ENCODE peak calls at places on chromosomes 12 and 14, in ten cellular contexts. J is astrocyte of the cerebellum, Y is heart left ventricle, A is AG04450, P is heart right ventricle, S is upper lobe of right lung, K is foreskin fibroblast, F is cardiac fibroblast, M is spleen, T is epithelial cell of esophagus. B is an unnamed sample.

GRCh38 chr12:30201301-30202160 is 417.8 kb upstream of the TMTC1 start:
- DNase-seq in J (no peak), Y (no peak), A (no peak), P (peak), S (no peak), K (no peak), F (peak), M (no peak), T (peak), B (no peak)

GRCh38 chr14:77989441-77989891 is 180.7 kb upstream of the NRXN3 start:
- DNase-seq in J (no peak), Y (peak), A (no peak), P (peak), S (no peak), K (no peak), F (no peak), M (no peak), T (no peak), B (no peak)

GRCh38 chr14:94193776-94194175 is 19.7 kb downstream of the PPP4R4 start:
- DNase-seq in J (no peak), Y (no peak), A (no peak), P (no peak), S (no peak), K (no peak), F (no peak), M (no peak), T (no peak), B (no peak)

GRCh38 chr14:48937796-48938195 is 648.4 kb downstream of the RPS29 start:
- DNase-seq in J (no peak), Y (peak), A (no peak), P (no peak), S (no peak), K (peak), F (peak), M (no peak), T (peak), B (no peak)

GRCh38 chr14:28766505-28767238 is at the start of gene FOXG1:
- DNase-seq in J (peak), Y (no peak), A (no peak), P (no peak), S (no peak), K (peak), F (peak), M (no peak), T (no peak), B (no peak)

GRCh38 chr14:103013028-103013427 is 44.3 kb downstream of the CDC42BPB start:
- DNase-seq in J (no peak), Y (no peak), A (no peak), P (no peak), S (peak), K (no peak), F (no peak), M (peak), T (no peak), B (no peak)

GRCh38 chr12:105935106-105935505 is 203.6 kb downstream of the NUAK1 start:
- DNase-seq in J (no peak), Y (no peak), A (no peak), P (no peak), S (no peak), K (no peak), F (peak), M (no peak), T (peak), B (no peak)

GRCh38 chr12:24911284-24911791 is 37.6 kb downstream of the BCAT1 start:
- DNase-seq in J (peak), Y (no peak), A (peak), P (no peak), S (no peak), K (peak), F (peak), M (no peak), T (no peak), B (peak)

GRCh38 chr14:64253672-64254071 is 40.5 kb downstream of the ESR2 start:
- DNase-seq in J (no peak), Y (no peak), A (peak), P (no peak), S (no peak), K (peak), F (peak), M (no peak), T (peak), B (no peak)

GRCh38 chr14:64364907-64365306 is 23.2 kb upstream of the MTHFD1 start:
- DNase-seq in J (no peak), Y (no peak), A (no peak), P (no peak), S (no peak), K (peak), F (peak), M (no peak), T (peak), B (no peak)

GRCh38 chr14:103594265-103594664 is 31.5 kb downstream of the COA8 start:
- DNase-seq in J (peak), Y (peak), A (no peak), P (peak), S (no peak), K (peak), F (peak), M (no peak), T (peak), B (no peak)

GRCh38 chr14:105065280-105066228 is at the start of gene GPR132:
- DNase-seq in J (no peak), Y (no peak), A (no peak), P (no peak), S (peak), K (no peak), F (no peak), M (peak), T (peak), B (no peak)

GRCh38 chr14:61346793-61347192 is 25.4 kb downstream of the PRKCH start:
- DNase-seq in J (no peak), Y (no peak), A (no peak), P (no peak), S (no peak), K (no peak), F (peak), M (no peak), T (peak), B (no peak)

GRCh38 chr12:49342914-49343731 is 3.6 kb upstream of the DNAJC22 start:
- DNase-seq in J (no peak), Y (no peak), A (no peak), P (no peak), S (peak), K (no peak), F (no peak), M (no peak), T (peak), B (no peak)
- TF ChIP-seq CTCF in J (no peak), Y (no peak), A (no peak), P (no peak), S (no peak), K (no peak), F (no peak), M (no peak), T (no peak), B (no peak)

DNA sequence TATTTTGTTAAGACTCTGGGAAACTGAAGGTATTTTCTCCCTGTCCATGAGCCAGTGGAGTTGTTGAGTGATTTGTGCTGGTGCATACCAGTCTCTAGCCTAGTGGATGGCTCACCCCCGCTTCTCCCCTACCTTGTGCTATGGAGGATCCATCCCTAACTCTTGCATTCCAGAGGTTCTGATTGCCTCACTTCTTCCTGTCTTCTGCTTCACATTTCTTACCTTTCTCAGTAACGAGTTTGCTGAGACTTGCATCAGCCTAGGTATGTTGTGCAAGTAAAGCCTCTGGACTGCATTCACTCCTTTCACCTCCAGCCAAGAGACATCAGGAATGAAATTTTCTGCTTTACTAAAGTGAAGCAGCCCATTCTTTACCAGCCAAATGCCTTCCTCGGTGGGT is 391.5 kb downstream of the ZFP36L1 start:
- DNase-seq in J (no peak), Y (no peak), A (no peak), P (no peak), S (no peak), K (no peak), F (no peak), M (no peak), T (peak), B (no peak)
- H3K4me3 ChIP-seq in J (no peak), Y (no peak), A (no peak), P (no peak), S (no peak), K (no peak), F (no peak), M (no peak), T (no peak), B (no peak)

GRCh38 chr12:116990971-116991966 is 80.5 kb downstream of the FBXW8 start:
- DNase-seq in J (no peak), Y (no peak), A (peak), P (no peak), S (no peak), K (peak), F (no peak), M (no peak), T (no peak), B (no peak)
- TF ChIP-seq CTCF in J (no peak), Y (no peak), A (no peak), P (no peak), S (no peak), K (no peak), F (no peak), M (no peak), T (no peak), B (no peak)

GRCh38 chr14:95535226-95536021 is 574 bp downstream of the GLRX5 start:
- DNase-seq in J (no peak), Y (no peak), A (no peak), P (peak), S (peak), K (no peak), F (no peak), M (peak), T (no peak), B (no peak)

GRCh38 chr14:95538801-95539509 is 4.1 kb downstream of the GLRX5 start:
- DNase-seq in J (no peak), Y (no peak), A (no peak), P (no peak), S (no peak), K (no peak), F (no peak), M (no peak), T (no peak), B (no peak)

GRCh38 chr14:95536036-95536577 is 1.3 kb downstream of the GLRX5 start:
- DNase-seq in J (no peak), Y (no peak), A (no peak), P (no peak), S (no peak), K (no peak), F (no peak), M (no peak), T (no peak), B (no peak)

GRCh38 chr14:95540236-95540635 is 5.4 kb downstream of the GLRX5 start:
- DNase-seq in J (no peak), Y (no peak), A (no peak), P (no peak), S (no peak), K (no peak), F (no peak), M (no peak), T (no peak), B (no peak)

DNA sequence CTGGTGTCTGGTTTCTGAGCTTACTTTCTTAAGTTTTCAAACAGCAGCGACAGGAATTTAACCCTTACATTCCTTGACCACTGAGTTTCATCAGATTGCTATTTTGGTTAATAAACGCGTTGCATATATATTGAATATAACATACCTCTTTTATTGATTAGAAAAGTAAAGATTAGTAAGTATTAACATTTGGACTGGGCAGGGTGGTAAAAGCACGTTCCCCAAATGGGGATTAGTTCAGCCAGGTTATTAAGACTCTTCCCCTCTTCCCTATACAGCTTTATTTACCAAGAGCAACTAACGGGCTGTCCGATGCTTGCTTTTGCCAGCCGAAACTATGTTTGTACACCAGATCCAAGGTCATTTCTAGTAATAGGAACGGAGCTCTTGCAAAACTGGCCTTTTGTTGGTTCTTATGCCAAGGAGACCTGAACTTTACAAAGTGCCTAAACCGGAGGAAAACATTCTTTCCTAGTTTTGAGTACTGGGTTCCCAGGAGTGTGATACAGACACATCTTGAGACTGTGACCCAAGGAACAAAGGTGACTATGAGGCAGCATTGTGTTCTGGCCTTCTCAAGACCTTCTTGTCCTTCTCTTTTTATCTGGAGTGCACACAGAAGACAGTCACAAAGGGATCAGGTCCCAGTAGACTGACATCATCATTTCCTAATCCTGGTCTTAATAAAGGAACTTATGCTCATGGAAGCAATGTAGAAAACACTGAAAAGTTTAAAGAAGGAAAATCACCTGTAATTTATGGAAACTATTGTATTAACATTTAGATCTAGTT is 2.6 kb downstream of the GLRX5 start:
- DNase-seq in J (no peak), Y (no peak), A (no peak), P (no peak), S (no peak), K (no peak), F (no peak), M (no peak), T (no peak), B (no peak)
- H3K4me3 ChIP-seq in J (no peak), Y (peak), A (peak), P (peak), S (no peak), K (peak), F (no peak), M (no peak), T (no peak), B (peak)

GRCh38 chr14:22845821-22846625 is 9.6 kb downstream of the MMP14 start:
- DNase-seq in J (no peak), Y (no peak), A (no peak), P (no peak), S (peak), K (no peak), F (no peak), M (no peak), T (no peak), B (no peak)

GRCh38 chr14:22848391-22849164 is 12.2 kb downstream of the MMP14 start:
- DNase-seq in J (peak), Y (peak), A (peak), P (peak), S (peak), K (peak), F (peak), M (peak), T (peak), B (no peak)

GRCh38 chr14:22846811-22847307 is 10.5 kb downstream of the MMP14 start:
- DNase-seq in J (no peak), Y (no peak), A (no peak), P (no peak), S (peak), K (no peak), F (no peak), M (no peak), T (no peak), B (no peak)

GRCh38 chr14:22849212-22849819 is 12.9 kb downstream of the MMP14 start:
- DNase-seq in J (no peak), Y (peak), A (no peak), P (peak), S (peak), K (peak), F (peak), M (no peak), T (peak), B (no peak)

DNA sequence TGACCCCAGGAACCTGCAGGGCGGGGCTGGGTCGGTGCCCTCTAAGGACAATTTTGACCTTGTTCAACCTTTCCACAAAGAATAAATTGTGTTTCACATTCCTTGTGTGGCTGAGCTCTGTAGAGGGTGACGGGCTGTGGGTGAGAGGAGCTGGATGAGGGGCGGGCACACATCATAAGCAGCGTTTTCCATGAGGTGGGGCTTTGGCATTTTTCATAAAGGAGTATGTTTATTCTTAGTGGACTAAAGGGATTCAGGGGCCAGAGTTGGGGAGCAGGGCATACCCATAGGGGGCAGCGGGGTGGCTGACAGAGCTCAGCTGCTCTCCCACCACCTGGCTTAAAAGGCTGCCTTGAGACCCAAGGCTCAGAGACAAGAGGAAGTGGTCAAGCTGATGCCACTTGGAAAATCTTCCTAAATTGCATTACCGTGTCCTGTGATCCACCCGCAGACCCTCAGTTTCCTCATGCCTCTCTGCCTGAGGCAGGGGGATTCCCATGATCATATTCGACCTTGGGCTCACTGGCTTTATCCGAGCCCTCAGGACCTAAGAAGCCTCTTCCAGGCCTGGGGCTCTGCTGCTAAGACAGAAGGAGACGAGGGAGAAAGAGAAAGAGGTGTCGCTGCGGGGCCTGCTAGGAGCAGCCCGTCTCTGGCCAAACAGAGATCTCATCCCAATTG is 11.4 kb downstream of the MMP14 start:
- DNase-seq in J (no peak), Y (no peak), A (no peak), P (no peak), S (peak), K (peak), F (peak), M (no peak), T (peak), B (no peak)
- TF ChIP-seq CTCF in J (peak), Y (no peak), A (peak), P (no peak), S (no peak), K (peak), F (peak), M (no peak), T (no peak), B (peak)

B was measured in epithelial cell of proximal tubule.